ENCODE peak calls at places on chromosomes 1 and 21, in six cellular contexts. I, J, N, M, Q and B are unnamed samples.
A peak's percentile ranks its signal among the peaks of the same experiment; 100 is the strongest.

GRCh38 chr21:17585875-17586450 is 26.7 kb downstream of the BTG3 start:
- DNase-seq in I (peak; percentile 61), N (peak; percentile 38), M (peak; percentile 38), Q (peak; percentile 62), J (no peak), B (peak; percentile 25)

GRCh38 chr21:21324297-21324696 is 326.1 kb downstream of the NCAM2 start:
- DNase-seq in N (no peak), I (peak; percentile 60), J (no peak), Q (no peak), M (no peak), B (no peak)

GRCh38 chr21:36783612-36784383 is 84.9 kb downstream of the SIM2 start:
- DNase-seq in I (no peak), J (no peak), M (no peak), Q (peak; percentile 97), N (no peak), B (peak; percentile 89)

GRCh38 chr1:234845836-234846235 is 235.9 kb upstream of the IRF2BP2 start:
- DNase-seq in J (no peak), N (no peak), I (no peak), M (no peak), Q (no peak), B (no peak)

GRCh38 chr1:228825840-228826484 is 90.7 kb downstream of the RHOU start:
- DNase-seq in M (no peak), I (no peak), N (no peak), Q (no peak), J (no peak), B (no peak)

GRCh38 chr1:64948905-64949833 is 17.2 kb downstream of the JAK1 start:
- DNase-seq in J (no peak), N (no peak), Q (no peak), M (no peak), I (peak; percentile 72), B (no peak)

GRCh38 chr1:115411388-115412063 is 73.5 kb upstream of the NGF start:
- DNase-seq in J (no peak), N (no peak), M (no peak), Q (peak; percentile 69), I (no peak), B (peak; percentile 79)

GRCh38 chr1:153790282-153790995 is 15.2 kb downstream of the SLC27A3 start:
- DNase-seq in N (no peak), I (no peak), M (peak; percentile 65), Q (peak; percentile 84), J (peak; percentile 90), B (no peak)

GRCh38 chr1:245166471-245166885 is 11.7 kb downstream of the KIF26B start:
- DNase-seq in N (no peak), J (no peak), I (peak; percentile 16), M (no peak), Q (peak; percentile 17), B (no peak)

GRCh38 chr1:113903496-113904291 is 905 bp downstream of the AP4B1 start:
- DNase-seq in I (no peak), N (no peak), J (no peak), M (peak; percentile 35), Q (no peak), B (no peak)

GRCh38 chr1:2972879-2973575 is 48.2 kb upstream of the ACTRT2 start:
- DNase-seq in J (no peak), N (no peak), I (no peak), M (no peak), Q (no peak), B (no peak)

GRCh38 chr1:47875831-47876586 is 121.2 kb downstream of the TRABD2B start:
- DNase-seq in J (no peak), M (no peak), N (no peak), Q (no peak), I (no peak), B (no peak)

GRCh38 chr1:48450505-48450904 is 21.5 kb downstream of the SPATA6 start:
- DNase-seq in J (no peak), Q (no peak), I (no peak), N (no peak), M (no peak), B (no peak)

GRCh38 chr1:179708434-179709195 is 34.5 kb upstream of the FAM163A start:
- DNase-seq in J (no peak), M (no peak), Q (no peak), N (peak; percentile 27), I (no peak), B (no peak)

GRCh38 chr1:218454700-218455282 is 109.7 kb downstream of the TGFB2 start:
- DNase-seq in M (no peak), N (no peak), Q (no peak), J (no peak), I (no peak), B (no peak)

GRCh38 chr21:32463889-32464300 is 51.4 kb downstream of the EVA1C start:
- DNase-seq in I (no peak), M (no peak), J (no peak), Q (peak; percentile 94), N (no peak), B (peak; percentile 30)

GRCh38 chr1:231690072-231690471 is 63.5 kb downstream of the DISC1 start:
- DNase-seq in J (no peak), N (peak; percentile 4), I (peak; percentile 21), M (no peak), Q (no peak), B (no peak)

GRCh38 chr1:228944241-228944741 is 209.0 kb downstream of the RHOU start:
- DNase-seq in I (no peak), J (no peak), Q (no peak), M (no peak), N (no peak), B (no peak)

GRCh38 chr1:99648107-99648506 is 2.2 kb downstream of the PALMD start:
- DNase-seq in N (no peak), M (no peak), I (no peak), J (no peak), Q (no peak), B (no peak)

GRCh38 chr1:111813440-111814304 is 58.0 kb downstream of the DDX20 start:
- DNase-seq in I (peak; percentile 21), Q (no peak), M (no peak), J (no peak), N (peak; percentile 21), B (no peak)

GRCh38 chr21:39818557-39818956 is 48.7 kb upstream of the PCP4 start:
- DNase-seq in N (no peak), J (no peak), Q (no peak), I (no peak), M (no peak), B (no peak)

DNA sequence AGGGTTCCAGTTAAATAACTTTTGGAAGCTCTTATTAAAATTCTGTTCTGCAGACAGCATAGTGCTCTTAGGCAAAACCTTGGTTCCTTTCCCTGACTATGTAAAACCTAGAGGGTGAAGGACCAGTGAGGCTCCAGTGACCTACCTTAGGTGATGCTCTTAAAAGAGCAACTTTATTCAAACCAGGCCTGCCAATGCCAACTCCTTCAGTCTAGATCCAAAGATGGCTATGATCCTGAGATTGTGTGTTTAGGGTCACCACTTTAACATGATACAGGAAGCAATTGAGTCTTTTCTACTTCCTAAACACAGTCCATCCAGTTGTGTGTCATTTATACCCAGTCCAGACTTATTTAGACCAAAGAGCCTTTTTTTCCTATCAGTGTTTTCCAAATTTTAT is 10.8 kb downstream of the MCL1 start:
- DNase-seq in I (no peak), J (no peak), N (peak; percentile 38), M (no peak), Q (no peak), B (no peak)
- H3K4me1 ChIP-seq in I (peaks cover 36% of the 10 kb centered on the region), J (peaks cover 41% of the 10 kb centered on the region), N (peaks cover 33% of the 10 kb centered on the region), M (peaks cover 39% of the 10 kb centered on the region), Q (peaks cover 30% of the 10 kb centered on the region), B (peaks cover 42% of the 10 kb centered on the region)

DNA sequence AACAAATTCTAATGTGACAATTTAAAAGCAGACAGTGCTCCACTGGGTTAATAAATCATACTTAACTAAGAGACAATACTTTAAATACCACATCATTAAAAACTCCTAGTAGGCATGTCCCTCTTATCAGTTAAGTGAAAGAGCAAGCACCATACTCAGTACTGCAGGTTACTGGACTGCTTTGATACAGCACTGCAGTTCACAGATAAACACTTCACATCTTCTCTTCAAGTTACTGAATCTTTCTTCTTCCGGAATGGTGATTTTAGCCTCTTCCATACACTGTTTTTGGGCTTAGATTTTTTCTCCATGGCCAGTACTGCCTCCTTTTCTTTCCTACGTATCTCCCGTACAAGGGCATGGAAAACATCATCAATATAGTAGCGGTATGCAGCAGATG is 11.0 kb downstream of the RIT1 start:
- DNase-seq in N (no peak), I (no peak), M (no peak), Q (no peak), J (no peak), B (no peak)
- H3K27ac ChIP-seq in N (no peak overlapping the region), I (no peak overlapping the region), M (no peak overlapping the region), Q (no peak overlapping the region), J (no peak overlapping the region), B (no peak overlapping the region)

DNA sequence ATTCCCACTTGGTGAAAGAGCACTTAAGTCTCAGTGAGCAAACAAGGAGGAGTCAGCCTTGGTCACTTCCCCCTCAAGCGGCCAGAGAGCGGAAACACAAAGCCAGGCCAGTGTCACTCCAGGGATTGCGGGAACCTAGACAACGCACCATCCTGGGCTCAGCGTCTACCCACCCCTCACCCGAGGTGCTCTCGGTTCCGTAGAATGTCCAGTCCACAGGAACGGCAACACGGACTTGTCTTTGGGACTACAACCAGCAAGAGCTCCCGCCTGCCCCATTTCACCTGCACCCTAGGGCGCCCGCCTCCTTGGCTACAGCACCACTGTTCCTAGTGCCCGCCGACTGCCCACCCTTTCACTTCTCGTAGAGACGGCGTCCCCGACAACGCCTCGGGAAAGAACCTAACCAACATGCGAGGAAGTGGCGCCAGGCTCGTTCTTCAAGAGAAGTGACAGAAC is 511 bp downstream of the GDAP2 start:
- DNase-seq in M (peak; percentile 72), Q (peak; percentile 63), J (no peak), I (peak; percentile 79), N (peak; percentile 82), B (peak; percentile 52)
- TF ChIP-seq CTCF in M (no peak), Q (peak; percentile 41), J (no peak), I (no peak), N (peak; percentile 32), B (no peak)

GRCh38 chr1:206685256-206685748 is 597 bp downstream of the MAPKAPK2 start:
- DNase-seq in M (no peak), N (peak; percentile 68), I (peak; percentile 68), J (peak; percentile 70), Q (peak; percentile 53), B (no peak)

GRCh38 chr1:206687915-206688442 is 3.3 kb downstream of the MAPKAPK2 start:
- DNase-seq in J (no peak), Q (peak; percentile 67), M (no peak), I (peak; percentile 84), N (no peak), B (no peak)

GRCh38 chr1:206686486-206687249 is 2.0 kb downstream of the MAPKAPK2 start:
- DNase-seq in J (no peak), I (no peak), M (no peak), N (no peak), Q (no peak), B (no peak)

GRCh38 chr1:206685749-206686485 is 1.2 kb downstream of the MAPKAPK2 start:
- DNase-seq in M (peak; percentile 56), I (peak; percentile 75), J (peak; percentile 79), Q (peak; percentile 80), N (peak; percentile 82), B (peak; percentile 55)

GRCh38 chr1:206687251-206687914 is 2.7 kb downstream of the MAPKAPK2 start:
- DNase-seq in M (no peak), J (no peak), Q (no peak), N (no peak), I (no peak), B (no peak)
- H3K4me1 ChIP-seq in M (peaks cover 11% of the 10 kb centered on the region), J (peaks cover 31% of the 10 kb centered on the region), Q (peaks cover 39% of the 10 kb centered on the region), N (peaks cover 52% of the 10 kb centered on the region), I (peaks cover 42% of the 10 kb centered on the region), B (peaks cover 13% of the 10 kb centered on the region)

DNA sequence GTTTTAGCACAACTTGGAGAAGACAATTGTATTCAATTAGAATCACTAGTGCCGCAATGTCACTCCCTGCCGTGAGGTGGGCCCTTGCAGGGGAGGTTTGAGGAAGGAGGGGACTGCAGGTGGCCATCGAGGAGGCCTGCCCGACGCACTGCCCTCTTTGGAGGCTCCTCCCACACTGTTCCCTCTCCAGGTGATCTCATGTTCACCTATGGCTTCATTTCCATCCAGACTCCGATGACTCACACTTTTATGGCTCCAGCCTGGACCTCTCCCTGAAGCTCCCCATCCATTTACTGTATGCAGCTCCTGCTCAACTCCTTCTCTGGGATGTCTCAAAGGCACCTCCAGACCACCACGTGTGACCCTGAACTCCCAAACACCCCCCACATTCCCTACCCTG is 66.8 kb upstream of the KLHDC7A start:
- DNase-seq in M (peak; percentile 86), Q (no peak), N (no peak), J (no peak), I (no peak), B (no peak)
- H3K27ac ChIP-seq in M (no peak overlapping the region), Q (no peak overlapping the region), N (no peak overlapping the region), J (no peak overlapping the region), I (no peak overlapping the region), B (no peak overlapping the region)